ENCODE peak calls at places on chromosomes 6 and 20, in seven cellular contexts. T is Panc1, D is tibial artery, O is GM12865, S is AG09319, P is AG09309, Z is dorsolateral prefrontal cortex. B is an unnamed sample.

GRCh38 chr6:147401779-147402178 is 106.7 kb upstream of the SAMD5 start:
- DNase-seq in T (no peak), D (no peak), O (no peak), S (no peak), P (no peak), Z (no peak), B (no peak)

GRCh38 chr6:72702421-72702820 is 80.6 kb downstream of the KCNQ5 start:
- DNase-seq in T (no peak), D (no peak), O (no peak), S (no peak), P (no peak), Z (no peak), B (no peak)

GRCh38 chr6:75377386-75377785 is 92.8 kb upstream of the TMEM30A start:
- DNase-seq in T (no peak), D (no peak), O (no peak), S (no peak), P (no peak), Z (no peak), B (no peak)

GRCh38 chr20:47318596-47319516 is 37.6 kb downstream of the ZMYND8 start:
- DNase-seq in T (no peak), D (peak), O (no peak), S (no peak), P (no peak), Z (peak), B (peak)

GRCh38 chr6:134114918-134115714 is 62.7 kb upstream of the SLC2A12 start:
- DNase-seq in T (no peak), D (no peak), O (no peak), S (no peak), P (no peak), Z (no peak), B (no peak)

GRCh38 chr6:3751019-3751729 is at the start of gene PXDC1:
- DNase-seq in T (no peak), D (no peak), O (peak), S (no peak), P (no peak), Z (no peak), B (no peak)

GRCh38 chr6:12275084-12275483 is 15.1 kb upstream of the EDN1 start:
- DNase-seq in T (no peak), D (no peak), O (peak), S (no peak), P (no peak), Z (no peak), B (no peak)

GRCh38 chr6:125679651-125680050 is 69.8 kb upstream of the HEY2 start:
- DNase-seq in T (no peak), D (no peak), O (no peak), S (no peak), P (no peak), Z (no peak), B (no peak)

GRCh38 chr6:136962661-136963060 is 40.6 kb downstream of the SLC35D3 start:
- DNase-seq in T (no peak), D (no peak), O (no peak), S (no peak), P (no peak), Z (no peak), B (peak)

GRCh38 chr20:47545499-47545898 is 43.8 kb downstream of the NCOA3 start:
- DNase-seq in T (no peak), D (no peak), O (no peak), S (no peak), P (no peak), Z (no peak), B (no peak)

GRCh38 chr20:20024942-20025341 is 7.8 kb downstream of the NAA20 start:
- DNase-seq in T (no peak), D (no peak), O (no peak), S (no peak), P (no peak), Z (no peak), B (no peak)

GRCh38 chr6:132614554-132614953 is 9.5 kb downstream of the TAAR2 start:
- DNase-seq in T (no peak), D (no peak), O (peak), S (no peak), P (no peak), Z (no peak), B (no peak)

GRCh38 chr6:31826793-31827285 is 699 bp upstream of the HSPA1B start:
- DNase-seq in T (no peak), D (peak), O (peak), S (peak), P (peak), Z (peak), B (no peak)

GRCh38 chr6:7971499-7971898 is 60.9 kb upstream of the TXNDC5 start:
- DNase-seq in T (no peak), D (no peak), O (no peak), S (no peak), P (no peak), Z (no peak), B (no peak)

GRCh38 chr6:40962241-40962640 is 76.8 kb downstream of the UNC5CL start:
- DNase-seq in T (peak), D (no peak), O (peak), S (peak), P (peak), Z (no peak), B (no peak)

GRCh38 chr6:53896237-53896636 is 101.4 kb downstream of the LRRC1 start:
- DNase-seq in T (no peak), D (no peak), O (no peak), S (no peak), P (no peak), Z (no peak), B (no peak)

GRCh38 chr6:21091411-21091810 is 502.1 kb upstream of the SOX4 start:
- DNase-seq in T (no peak), D (no peak), O (no peak), S (no peak), P (no peak), Z (no peak), B (no peak)

GRCh38 chr6:136502791-136503190 is 47.4 kb downstream of the MAP7 start:
- DNase-seq in T (no peak), D (no peak), O (no peak), S (no peak), P (no peak), Z (no peak), B (no peak)

DNA sequence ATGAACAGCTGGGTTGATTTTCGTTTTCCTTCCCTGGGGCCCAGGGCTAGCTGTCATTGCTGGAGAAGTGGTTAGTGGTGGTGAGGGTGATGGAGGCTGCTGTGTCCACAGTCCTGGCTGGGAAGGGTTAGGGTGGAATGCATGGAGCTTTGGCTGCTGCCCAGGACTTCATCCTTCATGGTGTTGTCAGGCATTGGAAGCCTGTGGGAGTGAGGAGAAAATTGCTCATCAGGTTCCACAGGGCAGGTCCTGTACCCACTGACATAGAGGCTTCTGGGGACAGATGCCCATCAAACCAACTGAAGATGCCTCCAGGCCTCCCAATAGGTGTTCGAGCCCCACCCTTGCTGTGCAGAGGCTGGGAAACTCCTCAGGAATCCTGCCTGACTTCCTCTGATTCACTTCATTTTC is 262.4 kb upstream of the SUPT3H start:
- DNase-seq in T (no peak), D (no peak), O (no peak), S (no peak), P (no peak), Z (no peak), B (no peak)
- TF ChIP-seq CTCF in T (no peak), D (no peak), O (no peak), S (no peak), P (no peak), Z (no peak), B (no peak)

GRCh38 chr6:154341326-154341725 is 15.3 kb downstream of the IPCEF1 start:
- DNase-seq in T (no peak), D (no peak), O (no peak), S (no peak), P (no peak), Z (no peak), B (no peak)

GRCh38 chr6:154345811-154346210 is 10.8 kb downstream of the IPCEF1 start:
- DNase-seq in T (no peak), D (no peak), O (no peak), S (no peak), P (no peak), Z (no peak), B (no peak)

GRCh38 chr6:154347981-154348380 is 8.6 kb downstream of the IPCEF1 start:
- DNase-seq in T (no peak), D (no peak), O (no peak), S (no peak), P (no peak), Z (no peak), B (no peak)

GRCh38 chr6:154341876-154342275 is 14.7 kb downstream of the IPCEF1 start:
- DNase-seq in T (no peak), D (no peak), O (no peak), S (no peak), P (no peak), Z (no peak), B (no peak)

DNA sequence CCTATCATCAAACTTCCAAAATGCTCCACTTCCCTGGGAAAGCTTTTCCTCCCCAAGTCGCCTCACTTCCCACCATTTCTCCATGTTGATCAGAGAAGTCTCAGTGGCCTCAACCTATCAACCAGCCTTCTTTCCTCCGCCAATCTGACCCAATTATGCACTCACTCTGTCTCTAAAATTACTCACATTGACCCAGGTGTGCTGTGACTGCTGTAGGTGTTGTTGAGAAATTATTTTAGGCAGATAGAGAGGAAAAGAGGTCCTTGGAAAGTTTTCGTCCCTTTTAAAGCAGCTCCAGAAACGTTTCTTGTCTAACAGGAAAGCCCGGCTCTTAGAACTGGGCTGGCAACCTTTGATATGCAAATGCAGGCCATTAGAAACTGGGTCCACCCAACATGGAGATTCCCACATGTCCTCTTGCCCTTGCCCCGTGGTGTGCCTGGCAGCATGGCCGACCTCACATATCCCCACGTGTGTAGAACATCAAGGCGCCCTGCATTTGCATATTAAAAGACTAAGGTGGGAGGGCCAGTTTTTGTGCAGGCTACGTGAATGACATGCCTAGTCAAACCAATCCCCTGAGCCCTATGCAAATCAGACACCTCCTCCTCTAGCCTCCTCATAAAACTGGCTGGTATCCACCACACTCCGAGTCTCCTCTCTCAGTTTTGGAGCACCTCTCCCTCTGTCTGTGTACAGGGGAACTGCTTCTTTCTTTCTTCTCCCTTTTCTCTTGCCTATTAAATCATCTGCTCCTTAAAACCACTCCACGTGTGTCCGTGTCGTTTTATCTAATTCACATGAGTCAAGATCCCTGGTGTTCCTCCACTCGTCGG is 12.9 kb downstream of the IPCEF1 start:
- DNase-seq in T (no peak), D (no peak), O (no peak), S (no peak), P (no peak), Z (no peak), B (no peak)
- TF ChIP-seq CTCF in T (peak), D (no peak), O (no peak), S (no peak), P (peak), Z (peak), B (peak)

GRCh38 chr20:34877002-34877264 is 521 bp downstream of the ACSS2 start:
- DNase-seq in T (no peak), D (no peak), O (no peak), S (no peak), P (no peak), Z (no peak), B (no peak)

GRCh38 chr20:34873583-34874093 is 982 bp upstream of the GGT7 start:
- DNase-seq in T (no peak), D (no peak), O (no peak), S (no peak), P (no peak), Z (no peak), B (no peak)

GRCh38 chr20:34876161-34877001 is at the start of gene ACSS2:
- DNase-seq in T (peak), D (peak), O (peak), S (peak), P (peak), Z (peak), B (peak)

GRCh38 chr20:34874094-34874654 is 1.5 kb upstream of the GGT7 start:
- DNase-seq in T (peak), D (peak), O (peak), S (peak), P (peak), Z (peak), B (peak)

DNA sequence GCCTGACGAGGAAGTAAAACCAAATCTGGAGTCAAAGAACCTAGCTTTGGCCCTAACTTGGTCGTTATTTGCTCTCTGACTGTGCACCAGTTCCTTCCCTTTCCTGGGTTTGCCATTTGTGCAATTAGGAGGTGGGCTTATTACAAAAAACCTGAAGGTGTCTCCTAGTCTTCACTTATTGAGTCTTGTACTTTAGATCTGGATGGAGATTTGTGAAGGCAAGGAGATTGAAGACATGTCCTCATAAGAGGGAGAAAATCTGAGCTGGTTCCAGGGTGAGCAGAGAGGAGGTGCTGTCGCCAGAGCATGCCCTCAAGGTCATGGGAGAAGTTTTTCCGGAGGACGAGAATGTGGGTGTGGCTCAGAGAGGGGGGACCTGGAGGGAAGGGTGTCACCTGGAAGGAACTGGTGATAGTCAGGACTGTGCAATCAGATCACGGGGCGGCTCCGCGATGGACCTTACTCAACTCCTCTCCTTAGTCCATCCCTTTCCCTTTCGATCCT is 703 bp upstream of the ACSS2 start:
- DNase-seq in T (no peak), D (no peak), O (no peak), S (no peak), P (no peak), Z (no peak), B (no peak)
- TF ChIP-seq CTCF in T (no peak), D (no peak), O (no peak), S (peak), P (no peak), Z (peak), B (no peak)

GRCh38 chr6:156026543-156027268 is 571.1 kb upstream of the NOX3 start:
- DNase-seq in T (no peak), D (no peak), O (no peak), S (no peak), P (no peak), Z (no peak), B (no peak)

GRCh38 chr6:156029296-156029985 is 573.8 kb upstream of the NOX3 start:
- DNase-seq in T (no peak), D (no peak), O (no peak), S (no peak), P (no peak), Z (no peak), B (no peak)

GRCh38 chr6:156031516-156031915 is 575.9 kb upstream of the NOX3 start:
- DNase-seq in T (no peak), D (no peak), O (no peak), S (no peak), P (no peak), Z (no peak), B (no peak)

GRCh38 chr6:156030053-156030452 is 574.4 kb upstream of the NOX3 start:
- DNase-seq in T (no peak), D (no peak), O (no peak), S (no peak), P (no peak), Z (no peak), B (no peak)

GRCh38 chr6:156028310-156029131 is 572.9 kb upstream of the NOX3 start:
- DNase-seq in T (no peak), D (no peak), O (no peak), S (no peak), P (no peak), Z (no peak), B (no peak)
- TF ChIP-seq CTCF in T (no peak), D (no peak), O (no peak), S (no peak), P (no peak), Z (no peak), B (no peak)

DNA sequence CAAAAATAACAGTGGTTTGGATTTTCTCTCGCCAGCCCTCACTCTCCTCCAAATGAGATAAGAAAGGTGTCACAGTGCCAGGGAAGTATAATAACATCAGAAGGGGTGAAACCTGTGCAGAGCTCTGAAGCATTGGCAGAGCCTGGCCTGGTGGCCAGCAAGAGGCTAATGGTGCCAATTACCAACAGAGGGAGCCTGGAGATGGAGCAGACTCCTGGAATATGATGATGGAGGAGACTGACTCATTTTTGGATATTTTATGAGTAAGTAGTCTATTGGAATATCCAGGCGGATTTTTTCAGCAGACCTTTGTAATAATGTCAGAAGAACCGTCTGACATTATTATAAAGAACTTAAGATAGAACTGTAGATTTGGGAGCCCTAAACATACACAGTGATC is 442.6 kb upstream of the MARCKS start:
- DNase-seq in T (peak), D (peak), O (peak), S (no peak), P (peak), Z (no peak), B (no peak)
- TF ChIP-seq CTCF in T (peak), D (peak), O (no peak), S (peak), P (peak), Z (peak), B (peak)

DNA sequence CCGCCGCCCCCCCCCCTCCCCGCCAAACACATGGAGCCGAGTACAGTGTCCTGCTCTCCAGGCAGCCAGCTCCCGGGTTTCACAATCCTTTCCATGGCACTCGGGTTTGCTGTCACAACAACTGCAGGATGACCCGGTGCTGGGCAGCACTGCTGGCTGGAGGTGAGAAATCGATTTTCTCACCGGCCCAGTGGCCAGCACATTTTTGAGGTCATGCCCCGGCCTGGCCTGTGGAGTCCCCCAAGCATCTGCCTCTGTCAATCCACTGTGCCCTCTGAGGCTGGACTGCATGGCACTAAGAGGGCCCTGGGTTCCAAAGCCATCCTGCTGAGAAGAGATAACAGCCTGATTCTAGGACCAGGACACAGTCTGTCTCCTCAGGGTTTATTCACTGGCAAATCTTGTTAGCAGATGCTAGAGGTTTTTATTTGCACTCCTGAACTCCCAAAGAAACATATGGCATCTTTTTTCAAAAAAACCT is 129.5 kb downstream of the NFATC2 start:
- DNase-seq in T (no peak), D (peak), O (no peak), S (no peak), P (no peak), Z (no peak), B (no peak)
- TF ChIP-seq CTCF in T (no peak), D (no peak), O (no peak), S (no peak), P (no peak), Z (no peak), B (no peak)

GRCh38 chr6:164109770-164110140 is 695.2 kb downstream of the QKI start:
- DNase-seq in T (no peak), D (no peak), O (no peak), S (no peak), P (no peak), Z (no peak), B (no peak)
- TF ChIP-seq CTCF in T (peak), D (peak), O (peak), S (no peak), P (peak), Z (peak), B (peak)